ENCODE peak calls at places on chromosomes 11 and 22, in seven cellular contexts. L is pancreas; Z is fibroblast of lung; J is prostate gland; H is CD8-positive, alpha-beta T cell; E is IMR-90; B is MM.1S. C is an unnamed sample.

GRCh38 chr22:31876156-31877035 is 67.9 kb upstream of the YWHAH start:
- DNase-seq in L (no peak), Z (no peak), J (no peak), H (no peak), E (no peak), B (no peak), C (no peak)

GRCh38 chr11:10632483-10632882 is 61.1 kb downstream of the IRAG1 start:
- DNase-seq in L (no peak), Z (no peak), J (no peak), H (no peak), E (no peak), B (no peak), C (no peak)

GRCh38 chr22:35541254-35541748 is 670 bp downstream of the RASD2 start:
- DNase-seq in L (peak), Z (no peak), J (no peak), H (no peak), E (no peak), B (no peak), C (no peak)

GRCh38 chr22:29093501-29093921 is 20.7 kb downstream of the KREMEN1 start:
- DNase-seq in L (no peak), Z (peak), J (no peak), H (no peak), E (peak), B (no peak), C (no peak)

GRCh38 chr22:45531944-45532631 is 29.4 kb downstream of the FBLN1 start:
- DNase-seq in L (no peak), Z (no peak), J (no peak), H (no peak), E (no peak), B (no peak), C (no peak)

GRCh38 chr22:49751968-49752597 is 75.6 kb downstream of the BRD1 start:
- DNase-seq in L (no peak), Z (no peak), J (no peak), H (no peak), E (no peak), B (no peak), C (peak)

GRCh38 chr11:78083036-78083435 is 3.4 kb upstream of the NDUFC2 start:
- DNase-seq in L (no peak), Z (peak), J (no peak), H (no peak), E (no peak), B (no peak), C (no peak)

GRCh38 chr11:71979582-71979981 is 19.1 kb upstream of the IL18BP start:
- DNase-seq in L (no peak), Z (no peak), J (no peak), H (no peak), E (no peak), B (no peak), C (no peak)

GRCh38 chr11:110566577-110566976 is 136.8 kb downstream of the FDX1 start:
- DNase-seq in L (no peak), Z (no peak), J (no peak), H (no peak), E (no peak), B (no peak), C (no peak)

GRCh38 chr11:100991541-100991940 is 138.1 kb downstream of the PGR start:
- DNase-seq in L (no peak), Z (peak), J (no peak), H (no peak), E (peak), B (no peak), C (no peak)

GRCh38 chr22:38246692-38247091 is 26.1 kb downstream of the TMEM184B start:
- DNase-seq in L (no peak), Z (no peak), J (no peak), H (no peak), E (no peak), B (no peak), C (peak)

GRCh38 chr11:120203626-120204025 is 7.2 kb upstream of the OAF start:
- DNase-seq in L (no peak), Z (no peak), J (no peak), H (no peak), E (no peak), B (no peak), C (no peak)

GRCh38 chr22:29524440-29525191 is 28.9 kb downstream of the THOC5 start:
- DNase-seq in L (peak), Z (peak), J (peak), H (no peak), E (peak), B (peak), C (peak)

GRCh38 chr22:50703726-50704509 is 31.3 kb downstream of the SHANK3 start:
- DNase-seq in L (no peak), Z (no peak), J (no peak), H (no peak), E (no peak), B (no peak), C (peak)

GRCh38 chr11:70532728-70533127 is 134.4 kb downstream of the CTTN start:
- DNase-seq in L (no peak), Z (peak), J (no peak), H (no peak), E (peak), B (no peak), C (peak)

GRCh38 chr11:82577246-82577645 is 156.4 kb downstream of the FAM181B start:
- DNase-seq in L (no peak), Z (no peak), J (no peak), H (no peak), E (no peak), B (no peak), C (no peak)

DNA sequence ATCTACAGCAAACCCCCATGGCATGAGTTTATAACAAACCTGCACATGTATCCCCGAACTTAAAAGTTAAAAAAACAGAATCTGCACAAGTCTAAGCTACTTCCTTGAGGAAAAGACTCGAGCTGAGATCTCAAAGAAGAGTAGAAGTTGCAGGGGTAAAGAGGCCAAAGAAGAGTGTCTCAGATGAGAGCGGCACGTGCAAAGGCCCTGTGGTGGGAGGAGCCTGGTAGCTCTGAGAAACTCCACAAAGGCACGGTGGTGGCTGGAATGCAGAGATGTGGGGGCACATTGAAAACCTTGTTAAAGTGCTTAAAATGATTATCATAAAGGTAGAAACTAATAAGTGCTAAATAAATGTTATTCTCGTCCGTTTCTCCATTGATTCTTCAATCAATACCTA is 103.2 kb upstream of the GRK3 start:
- DNase-seq in L (no peak), Z (no peak), J (no peak), H (no peak), E (no peak), B (no peak), C (no peak)
- H3K27ac ChIP-seq in L (no peak), Z (no peak), J (no peak), H (no peak), E (no peak), B (no peak), C (no peak)

DNA sequence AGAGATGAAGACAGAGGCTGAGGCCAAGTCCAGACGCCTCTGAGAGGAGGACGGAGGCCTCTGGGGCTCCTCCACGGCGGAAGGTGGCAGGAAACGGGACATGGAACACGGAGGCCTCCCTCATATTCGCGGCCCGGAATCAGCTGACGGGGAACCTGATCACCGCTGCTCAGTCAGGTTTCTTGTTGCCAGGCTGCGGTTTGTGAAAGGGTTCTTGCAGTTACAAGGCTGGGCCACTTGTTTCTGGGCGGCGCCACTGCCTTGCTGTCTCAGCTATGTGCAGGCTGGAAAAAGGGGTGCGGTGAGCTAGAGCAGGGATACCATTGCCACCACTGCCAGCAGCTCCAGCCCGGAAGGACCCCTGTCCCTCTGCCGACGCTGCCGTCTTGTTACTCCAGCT is 10.0 kb upstream of the MMP1 start:
- DNase-seq in L (no peak), Z (peak), J (no peak), H (no peak), E (peak), B (no peak), C (no peak)
- TF ChIP-seq CTCF in L (no peak), Z (no peak), J (no peak), H (no peak), E (peak), B (peak), C (no peak)

DNA sequence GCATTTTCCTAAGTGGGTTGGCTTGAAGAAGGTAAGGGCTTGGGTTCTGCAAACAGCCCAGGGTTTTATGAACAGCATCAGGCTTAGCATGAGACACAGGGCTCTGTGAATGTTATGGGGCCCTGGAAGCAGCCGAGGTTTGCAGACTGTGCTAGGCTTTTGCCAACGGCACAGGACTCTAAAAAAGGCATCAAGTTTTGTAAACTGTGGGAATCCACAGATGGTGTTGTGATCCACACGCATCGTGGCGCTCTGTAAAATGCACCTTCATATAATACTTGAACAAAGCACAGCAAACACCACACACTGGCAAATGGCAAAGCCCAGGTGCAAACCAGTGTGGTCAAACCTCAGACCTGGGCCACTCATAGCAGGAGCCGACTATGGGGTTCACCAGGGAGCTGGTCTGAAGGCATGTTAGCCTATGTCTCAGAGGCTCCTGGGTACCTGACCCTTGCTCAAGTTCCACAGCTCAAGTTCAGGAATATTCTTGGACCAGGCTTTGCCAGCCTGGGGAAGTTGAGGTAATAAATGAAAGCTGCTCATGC is 2.4 kb upstream of the SLCO2B1 start:
- DNase-seq in L (no peak), Z (no peak), J (no peak), H (no peak), E (no peak), B (no peak), C (no peak)
- H3K27ac ChIP-seq in L (no peak), Z (no peak), J (no peak), H (no peak), E (no peak), B (no peak), C (peak)

GRCh38 chr22:26313291-26313690 is 115.8 kb upstream of the ASPHD2 start:
- DNase-seq in L (no peak), Z (no peak), J (no peak), H (no peak), E (no peak), B (no peak), C (no peak)
- TF ChIP-seq CTCF in L (no peak), Z (no peak), J (no peak), H (no peak), E (no peak), B (no peak), C (no peak)

GRCh38 chr11:61919113-61919840 is 1.9 kb upstream of the RAB3IL1 start:
- DNase-seq in L (no peak), Z (no peak), J (no peak), H (no peak), E (no peak), B (no peak), C (no peak)

GRCh38 chr11:61914471-61915171 is 2.7 kb downstream of the RAB3IL1 start:
- DNase-seq in L (no peak), Z (no peak), J (no peak), H (no peak), E (no peak), B (no peak), C (no peak)

GRCh38 chr11:61918251-61919112 is 1.1 kb upstream of the RAB3IL1 start:
- DNase-seq in L (no peak), Z (no peak), J (no peak), H (no peak), E (no peak), B (no peak), C (peak)

GRCh38 chr11:61917357-61918109 is at the start of gene RAB3IL1:
- DNase-seq in L (peak), Z (peak), J (no peak), H (no peak), E (no peak), B (no peak), C (peak)

GRCh38 chr11:61917043-61917356 is 366 bp downstream of the RAB3IL1 start:
- DNase-seq in L (no peak), Z (no peak), J (no peak), H (no peak), E (no peak), B (no peak), C (no peak)
- H3K27ac ChIP-seq in L (no peak), Z (no peak), J (peak), H (no peak), E (no peak), B (no peak), C (peak)

C was measured in left ventricle myocardium inferior.